ENCODE peak calls at places on chromosomes 12 and 14, in nine cellular contexts. I is MM.1S, S is neural progenitor cell, B is mammary epithelial cell, V is fibroblast of lung, Q is ascending aorta, E is OCI-LY7, D is HCT116, J is astrocyte. X is an unnamed sample.

GRCh38 chr14:20681348-20682126 is 2.8 kb upstream of the RNASE4 start:
- DNase-seq in I (peak; percentile 73), S (peak; percentile 91), B (peak; percentile 88), V (peak; percentile 86), Q (peak; percentile 94), E (peak; percentile 82), D (peak; percentile 83), J (peak; percentile 83), X (peak; percentile 77)

GRCh38 chr14:91228112-91229004 is 16.1 kb downstream of the GPR68 start:
- DNase-seq in I (no peak), S (no peak), B (peak; percentile 46), V (peak; percentile 88), Q (no peak), E (peak; percentile 61), D (no peak), J (peak; percentile 86), X (no peak)

GRCh38 chr12:14689996-14690395 is 6.4 kb downstream of the GUCY2C start:
- DNase-seq in I (no peak), S (no peak), B (no peak), V (no peak), Q (no peak), E (no peak), D (no peak), J (no peak), X (no peak)

GRCh38 chr14:58833634-58834378 is 196.0 kb downstream of the DACT1 start:
- DNase-seq in I (no peak), S (no peak), B (no peak), V (no peak), Q (no peak), E (no peak), D (no peak), J (no peak), X (no peak)

GRCh38 chr12:128204725-128205124 is 62.2 kb upstream of the TMEM132C start:
- DNase-seq in I (no peak), S (no peak), B (no peak), V (no peak), Q (no peak), E (no peak), D (no peak), J (no peak), X (no peak)

GRCh38 chr12:111775205-111776193 is 8.8 kb downstream of the ALDH2 start:
- DNase-seq in I (no peak), S (no peak), B (peak; percentile 39), V (peak; percentile 76), Q (peak; percentile 91), E (peak; percentile 80), D (no peak), J (peak; percentile 72), X (peak; percentile 53)

GRCh38 chr12:7642876-7643309 is 22.8 kb downstream of the APOBEC1 start:
- DNase-seq in I (peak; percentile 48), S (peak; percentile 45), B (no peak), V (peak; percentile 1), Q (no peak), E (peak; percentile 70), D (peak; percentile 22), J (no peak), X (peak; percentile 30)

GRCh38 chr12:90058721-90059120 is 350.1 kb upstream of the ATP2B1 start:
- DNase-seq in I (no peak), S (no peak), B (peak; percentile 71), V (peak; percentile 89), Q (no peak), E (no peak), D (no peak), J (peak; percentile 88), X (no peak)

GRCh38 chr14:81275995-81276698 is 55.4 kb upstream of the GTF2A1 start:
- DNase-seq in I (no peak), S (no peak), B (no peak), V (no peak), Q (no peak), E (no peak), D (no peak), J (no peak), X (no peak)

GRCh38 chr12:31204995-31205582 is 120.9 kb downstream of the SINHCAF start:
- DNase-seq in I (peak; percentile 74), S (no peak), B (peak; percentile 94), V (peak; percentile 47), Q (no peak), E (peak; percentile 39), D (no peak), J (peak; percentile 50), X (no peak)

GRCh38 chr12:19480459-19480858 is 41.2 kb downstream of the AEBP2 start:
- DNase-seq in I (no peak), S (no peak), B (no peak), V (no peak), Q (no peak), E (no peak), D (no peak), J (no peak), X (no peak)

GRCh38 chr14:64114166-64114565 is 180.0 kb downstream of the ESR2 start:
- DNase-seq in I (no peak), S (no peak), B (no peak), V (no peak), Q (peak; percentile 67), E (no peak), D (no peak), J (no peak), X (no peak)

GRCh38 chr14:78543433-78543832 is 373.3 kb downstream of the NRXN3 start:
- DNase-seq in I (no peak), S (no peak), B (no peak), V (no peak), Q (no peak), E (no peak), D (no peak), J (no peak), X (no peak)

GRCh38 chr14:55532645-55533309 is 47.2 kb upstream of the KTN1 start:
- DNase-seq in I (no peak), S (peak; percentile 83), B (no peak), V (no peak), Q (no peak), E (no peak), D (no peak), J (no peak), X (peak; percentile 60)

GRCh38 chr12:53231859-53232640 is at the start of gene RARG:
- DNase-seq in I (peak; percentile 71), S (peak; percentile 72), B (peak; percentile 77), V (peak; percentile 58), Q (peak; percentile 87), E (no peak), D (no peak), J (peak; percentile 27), X (peak; percentile 56)

GRCh38 chr12:124500232-124501079 is 67.0 kb downstream of the NCOR2 start:
- DNase-seq in I (no peak), S (peak; percentile 76), B (peak; percentile 59), V (peak; percentile 92), Q (no peak), E (no peak), D (no peak), J (peak; percentile 87), X (peak; percentile 77)

GRCh38 chr12:121576851-121577391 is 3.9 kb downstream of the KDM2B start:
- DNase-seq in I (no peak), S (peak; percentile 95), B (peak; percentile 11), V (peak; percentile 90), Q (no peak), E (no peak), D (no peak), J (peak; percentile 85), X (no peak)

GRCh38 chr12:27551172-27551840 is 27.3 kb downstream of the PPFIBP1 start:
- DNase-seq in I (no peak), S (no peak), B (no peak), V (no peak), Q (no peak), E (no peak), D (no peak), J (no peak), X (no peak)
- H3K4me1 ChIP-seq in I (no peaks in the 10 kb centered on the region), S (peaks cover 4% of the 10 kb centered on the region), B (peaks cover 84% of the 10 kb centered on the region), V (peaks cover 36% of the 10 kb centered on the region), Q (peaks cover 9% of the 10 kb centered on the region), E (no peaks in the 10 kb centered on the region), D (peaks cover 89% of the 10 kb centered on the region), J (peaks cover 57% of the 10 kb centered on the region), X (peaks cover 8% of the 10 kb centered on the region)

GRCh38 chr12:118188690-118189371 is 52.9 kb downstream of the PEBP1 start:
- DNase-seq in I (no peak), S (no peak), B (peak; percentile 20), V (peak; percentile 67), Q (no peak), E (no peak), D (no peak), J (peak; percentile 58), X (no peak)
- H3K4me3 ChIP-seq in I (no peak overlapping the region), S (no peak overlapping the region), B (peak overlapping the region; percentile 31), V (peak overlapping the region; percentile 25), Q (peak overlapping the region; percentile 54), E (no peak overlapping the region), D (no peak overlapping the region), J (peak overlapping the region; percentile 67), X (peak overlapping the region; percentile 9)

DNA sequence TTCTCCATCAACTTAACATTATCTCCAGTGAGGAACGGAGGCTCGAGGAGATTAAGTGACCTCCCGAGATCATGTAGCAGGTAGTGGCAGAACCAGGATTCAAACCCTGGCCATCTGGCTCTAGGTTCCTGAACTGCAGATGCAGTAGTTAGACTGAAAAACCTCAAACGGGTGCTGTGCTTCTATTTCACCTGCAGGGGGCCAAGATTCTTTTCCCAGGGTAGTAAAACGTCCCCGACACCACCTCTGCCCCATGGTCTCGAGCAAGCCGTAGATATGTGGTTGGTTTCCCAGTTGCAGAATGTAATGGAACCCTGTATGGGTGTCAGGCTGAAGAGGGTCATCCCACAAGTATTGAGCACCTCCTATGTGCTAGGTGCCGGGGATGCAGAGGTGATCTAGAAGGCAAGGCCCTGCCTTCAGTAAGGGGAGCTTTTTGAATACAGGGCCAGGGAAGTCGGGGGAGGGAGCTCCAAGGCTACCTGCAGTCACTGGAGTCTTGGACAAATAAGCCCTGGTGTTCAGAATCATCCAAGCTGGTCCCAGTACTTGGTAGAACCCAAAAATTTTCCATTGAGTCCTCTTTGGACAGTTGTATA is 197.1 kb downstream of the CHST11 start:
- DNase-seq in I (no peak), S (peak; percentile 45), B (no peak), V (no peak), Q (no peak), E (peak; percentile 62), D (no peak), J (no peak), X (no peak)
- TF ChIP-seq CTCF in I (peak; percentile 34), S (peak; percentile 60), B (peak; percentile 35), V (no peak), Q (peak; percentile 6), E (peak; percentile 80), D (peak; percentile 77), J (peak; percentile 22), X (peak; percentile 33)

GRCh38 chr12:58554522-58555157 is 365.7 kb downstream of the LRIG3 start:
- DNase-seq in I (no peak), S (no peak), B (no peak), V (peak; percentile 19), Q (no peak), E (no peak), D (no peak), J (no peak), X (no peak)

GRCh38 chr12:58557646-58558045 is 362.7 kb downstream of the LRIG3 start:
- DNase-seq in I (no peak), S (no peak), B (no peak), V (no peak), Q (no peak), E (no peak), D (no peak), J (no peak), X (no peak)

DNA sequence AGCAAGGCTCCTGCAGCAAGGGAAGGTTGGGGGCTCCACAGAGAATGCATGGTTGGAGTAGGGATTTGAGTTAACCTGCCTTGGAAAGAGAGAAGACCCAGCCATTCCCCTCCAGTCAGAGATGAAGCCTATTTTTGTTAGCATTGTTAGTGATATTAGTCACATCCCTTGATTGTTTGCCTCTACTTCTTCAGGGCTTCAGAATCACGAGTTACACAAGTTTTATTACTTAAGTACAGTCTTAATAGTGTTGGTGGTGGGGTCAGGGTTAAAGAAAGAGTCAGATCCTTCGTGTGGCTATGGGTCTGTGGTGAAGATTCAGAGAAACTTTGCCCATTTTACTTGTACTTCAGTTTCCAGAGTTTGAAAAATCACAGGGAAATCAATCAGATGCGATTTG is 363.1 kb downstream of the LRIG3 start:
- DNase-seq in I (no peak), S (no peak), B (peak; percentile 25), V (peak; percentile 87), Q (no peak), E (no peak), D (no peak), J (peak; percentile 85), X (peak; percentile 75)
- H3K4me1 ChIP-seq in I (peaks cover 16% of the 10 kb centered on the region), S (no peaks in the 10 kb centered on the region), B (peaks cover 10% of the 10 kb centered on the region), V (no peaks in the 10 kb centered on the region), Q (no peaks in the 10 kb centered on the region), E (no peaks in the 10 kb centered on the region), D (no peaks in the 10 kb centered on the region), J (peaks cover 11% of the 10 kb centered on the region), X (no peaks in the 10 kb centered on the region)